ENCODE peak calls at places on chromosomes 11 and 22, in seven cellular contexts. V, I, J, X, O, N and R are unnamed samples.

GRCh38 chr11:119367661-119368120 is 13.8 kb downstream of the USP2 start:
- DNase-seq in V (no peak), J (no peak), I (no peak), O (no peak), X (peak), N (no peak), R (no peak)

GRCh38 chr11:112884012-112884767 is 77.0 kb upstream of the NCAM1 start:
- DNase-seq in J (no peak), O (peak), V (no peak), I (no peak), N (no peak), X (no peak), R (no peak)

GRCh38 chr11:10728779-10729472 is 22.1 kb upstream of the CTR9 start:
- DNase-seq in O (peak), V (no peak), X (peak), N (no peak), J (no peak), I (peak), R (no peak)

GRCh38 chr22:27610863-27611786 is 190.4 kb downstream of the MN1 start:
- DNase-seq in O (no peak), V (no peak), I (no peak), J (no peak), X (no peak), N (no peak), R (no peak)

GRCh38 chr11:108009497-108010360 is 1.0 kb downstream of the CUL5 start:
- DNase-seq in J (no peak), O (peak), I (no peak), V (peak), N (no peak), X (no peak), R (peak)

GRCh38 chr11:78868563-78868962 is 293.9 kb upstream of the NARS2 start:
- DNase-seq in V (no peak), X (no peak), J (no peak), I (no peak), O (no peak), N (no peak), R (no peak)

GRCh38 chr22:28333106-28333505 is 346.5 kb downstream of the TTC28 start:
- DNase-seq in I (no peak), X (peak), V (no peak), N (no peak), O (no peak), J (no peak), R (no peak)

GRCh38 chr11:64757549-64758329 is 2.0 kb downstream of the PYGM start:
- DNase-seq in X (no peak), V (no peak), O (no peak), J (no peak), I (peak), N (no peak), R (no peak)

GRCh38 chr11:2777871-2778629 is 78.3 kb upstream of the KCNQ1OT1 start:
- DNase-seq in N (peak), I (peak), O (no peak), X (no peak), V (no peak), J (no peak), R (no peak)

GRCh38 chr11:12393691-12394090 is 16.3 kb downstream of the PARVA start:
- DNase-seq in I (no peak), O (no peak), J (no peak), X (no peak), V (no peak), N (no peak), R (no peak)

GRCh38 chr11:20041499-20041898 is 118.8 kb downstream of the DBX1 start:
- DNase-seq in I (no peak), O (no peak), J (no peak), X (no peak), N (no peak), V (no peak), R (no peak)

GRCh38 chr22:37455896-37456295 is 28.6 kb upstream of the ELFN2 start:
- DNase-seq in N (no peak), O (no peak), V (no peak), I (no peak), J (no peak), X (no peak), R (no peak)

GRCh38 chr11:9076046-9076445 is 15.4 kb downstream of the SCUBE2 start:
- DNase-seq in J (no peak), I (peak), V (no peak), O (no peak), N (no peak), X (no peak), R (no peak)

GRCh38 chr22:32123657-32124056 is 35.4 kb downstream of the C22orf42 start:
- DNase-seq in X (no peak), N (no peak), J (no peak), V (no peak), I (no peak), O (no peak), R (no peak)

GRCh38 chr11:107006076-107006833 is 12.0 kb downstream of the GUCY1A2 start:
- DNase-seq in I (no peak), V (no peak), O (no peak), J (no peak), X (no peak), N (no peak), R (no peak)

GRCh38 chr22:39098026-39098425 is 982 bp downstream of the APOBEC3H start:
- DNase-seq in I (no peak), O (no peak), X (peak), V (no peak), N (no peak), J (peak), R (no peak)

GRCh38 chr11:108561535-108561991 is 32.0 kb downstream of the EXPH5 start:
- DNase-seq in N (no peak), V (no peak), J (no peak), O (peak), I (no peak), X (no peak), R (no peak)

GRCh38 chr11:2781413-2782274 is 81.8 kb upstream of the KCNQ1OT1 start:
- DNase-seq in V (no peak), N (no peak), O (no peak), I (peak), X (peak), J (no peak), R (peak)

GRCh38 chr11:10993186-10993585 is 135.3 kb upstream of the ZBED5 start:
- DNase-seq in V (no peak), N (peak), O (no peak), I (no peak), X (no peak), J (no peak), R (no peak)

GRCh38 chr11:119518746-119519382 is 95.9 kb upstream of the THY1 start:
- DNase-seq in O (peak), J (peak), N (peak), I (no peak), V (no peak), X (peak), R (peak)